ENCODE peak calls at places on chromosome 7, in four cellular contexts. I, Q, R and M are unnamed samples.

GRCh38 chr7:138001529-138002095 is at the start of gene CREB3L2:
- DNase-seq in I (peak), Q (peak), R (peak), M (no peak)

GRCh38 chr7:102321351-102322201 is 34.7 kb downstream of the SPDYE6 start:
- DNase-seq in I (no peak), Q (peak), R (no peak), M (no peak)

GRCh38 chr7:44814956-44815355 is 18.5 kb downstream of the PPIA start:
- DNase-seq in I (no peak), Q (no peak), R (no peak), M (no peak)

GRCh38 chr7:149833495-149834130 is 4.6 kb upstream of the ZNF862 start:
- DNase-seq in I (no peak), Q (no peak), R (no peak), M (no peak)

GRCh38 chr7:82598958-82599357 is 155.4 kb upstream of the CACNA2D1 start:
- DNase-seq in I (peak), Q (no peak), R (no peak), M (peak)

GRCh38 chr7:127733976-127734375 is 82.0 kb downstream of the SND1 start:
- DNase-seq in I (peak), Q (no peak), R (no peak), M (no peak)

GRCh38 chr7:157668884-157669767 is 332.3 kb downstream of the DNAJB6 start:
- DNase-seq in I (no peak), Q (no peak), R (no peak), M (no peak)

GRCh38 chr7:155090647-155091046 is 20.5 kb downstream of the HTR5A start:
- DNase-seq in I (no peak), Q (no peak), R (no peak), M (no peak)

GRCh38 chr7:158602905-158603772 is 15.5 kb upstream of the PTPRN2 start:
- DNase-seq in I (peak), Q (no peak), R (no peak), M (no peak)

GRCh38 chr7:105137898-105138297 is 123.9 kb downstream of the KMT2E start:
- DNase-seq in I (no peak), Q (no peak), R (no peak), M (no peak)

GRCh38 chr7:85178531-85179298 is 8.1 kb downstream of the SEMA3D start:
- DNase-seq in I (peak), Q (no peak), R (no peak), M (no peak)

GRCh38 chr7:41038211-41038610 is 664.7 kb downstream of the INHBA start:
- DNase-seq in I (no peak), Q (no peak), R (no peak), M (no peak)

GRCh38 chr7:29375641-29376562 is 181.3 kb downstream of the CHN2 start:
- DNase-seq in I (peak), Q (no peak), R (no peak), M (no peak)

GRCh38 chr7:95899919-95900513 is 127.7 kb downstream of the DYNC1I1 start:
- DNase-seq in I (no peak), Q (no peak), R (no peak), M (no peak)

GRCh38 chr7:6271694-6272371 is 591 bp downstream of the CYTH3 start:
- DNase-seq in I (peak), Q (peak), R (no peak), M (no peak)

GRCh38 chr7:20268832-20269231 is 51.6 kb upstream of the MACC1 start:
- DNase-seq in I (no peak), Q (no peak), R (no peak), M (no peak)

GRCh38 chr7:27102578-27103442 is at the start of gene HOXA2:
- DNase-seq in I (no peak), Q (peak), R (no peak), M (no peak)

GRCh38 chr7:11750191-11750590 is 81.8 kb downstream of the THSD7A start:
- DNase-seq in I (no peak), Q (no peak), R (no peak), M (no peak)

GRCh38 chr7:95324396-95324795 is at the start of gene PON1:
- DNase-seq in I (no peak), Q (peak), R (peak), M (no peak)

GRCh38 chr7:131945313-131945831 is 388.9 kb upstream of the PODXL start:
- DNase-seq in I (peak), Q (no peak), R (no peak), M (no peak)

GRCh38 chr7:107613948-107614347 is 33.9 kb downstream of the BCAP29 start:
- DNase-seq in I (peak), Q (no peak), R (no peak), M (no peak)

GRCh38 chr7:130912910-130913720 is 179.1 kb upstream of the KLF14 start:
- DNase-seq in I (peak), Q (peak), R (peak), M (peak)

GRCh38 chr7:95472521-95473160 is 13.1 kb upstream of the ASB4 start:
- DNase-seq in I (peak), Q (no peak), R (no peak), M (no peak)

GRCh38 chr7:149735779-149736477 is 37.5 kb downstream of the ZNF467 start:
- DNase-seq in I (no peak), Q (no peak), R (no peak), M (no peak)

GRCh38 chr7:102061981-102062390 is 224.7 kb upstream of the SH2B2 start:
- DNase-seq in I (peak), Q (peak), R (no peak), M (no peak)

GRCh38 chr7:3138992-3139391 is 95.3 kb upstream of the CARD11 start:
- DNase-seq in I (no peak), Q (no peak), R (no peak), M (no peak)